ENCODE peak calls at places on chromosomes 16 and 17, in eight cellular contexts. K is fibroblast of the aortic adventitia; U is D341Med; R is kidney epithelial cell; H is NCI-H774; A is T-cell; L is effector CD4-positive, alpha-beta T cell; Z is naive thymus-derived CD8-positive, alpha-beta T cell. E is an unnamed sample.

GRCh38 chr16:87297918-87298631 is 19.1 kb downstream of the C16orf95 start:
- DNase-seq in K (peak), U (peak), R (no peak), H (no peak), A (peak), L (peak), Z (peak), E (no peak)

GRCh38 chr17:32275060-32276042 is 9.7 kb downstream of the RHBDL3 start:
- DNase-seq in K (peak), U (peak), R (peak), H (no peak), A (no peak), L (no peak), Z (no peak), E (no peak)

GRCh38 chr16:8948831-8949230 is 14.9 kb downstream of the USP7 start:
- DNase-seq in K (no peak), U (no peak), R (no peak), H (no peak), A (no peak), L (no peak), Z (no peak), E (no peak)

GRCh38 chr17:64343071-64343774 is 47.4 kb downstream of the PECAM1 start:
- DNase-seq in K (no peak), U (no peak), R (no peak), H (no peak), A (no peak), L (no peak), Z (no peak), E (no peak)

GRCh38 chr17:9283909-9284308 is 262.6 kb downstream of the NTN1 start:
- DNase-seq in K (no peak), U (no peak), R (no peak), H (no peak), A (no peak), L (no peak), Z (no peak), E (no peak)

GRCh38 chr17:14299261-14300093 is 1.4 kb upstream of the HS3ST3B1 start:
- DNase-seq in K (peak), U (no peak), R (no peak), H (no peak), A (no peak), L (no peak), Z (no peak), E (no peak)

GRCh38 chr16:11087691-11088431 is 143.5 kb downstream of the CLEC16A start:
- DNase-seq in K (no peak), U (no peak), R (no peak), H (no peak), A (no peak), L (no peak), Z (no peak), E (no peak)

GRCh38 chr17:2347805-2348685 is 10.7 kb downstream of the SGSM2 start:
- DNase-seq in K (peak), U (peak), R (peak), H (no peak), A (no peak), L (no peak), Z (no peak), E (no peak)

GRCh38 chr16:50538411-50539052 is 9.7 kb upstream of the NKD1 start:
- DNase-seq in K (no peak), U (no peak), R (no peak), H (no peak), A (no peak), L (no peak), Z (no peak), E (no peak)

GRCh38 chr16:57591086-57591869 is 37.2 kb upstream of the ADGRG1 start:
- DNase-seq in K (peak), U (peak), R (peak), H (peak), A (peak), L (peak), Z (no peak), E (peak)

GRCh38 chr16:82629441-82630027 is 2.8 kb downstream of the CDH13 start:
- DNase-seq in K (peak), U (no peak), R (peak), H (no peak), A (no peak), L (no peak), Z (no peak), E (no peak)

GRCh38 chr16:88939814-88940195 is 37.2 kb downstream of the CBFA2T3 start:
- DNase-seq in K (no peak), U (no peak), R (no peak), H (no peak), A (no peak), L (no peak), Z (no peak), E (no peak)

GRCh38 chr16:1325673-1326371 is 7.6 kb upstream of the BAIAP3 start:
- DNase-seq in K (no peak), U (no peak), R (no peak), H (no peak), A (no peak), L (no peak), Z (no peak), E (no peak)

GRCh38 chr17:29005936-29006438 is at the start of gene SEZ6:
- DNase-seq in K (peak), U (peak), R (no peak), H (peak), A (peak), L (peak), Z (peak), E (peak)

GRCh38 chr16:86669937-86670772 is 91.8 kb downstream of the FOXL1 start:
- DNase-seq in K (no peak), U (no peak), R (no peak), H (no peak), A (no peak), L (no peak), Z (no peak), E (peak)

GRCh38 chr17:42677921-42678781 is 1.4 kb upstream of the PLEKHH3 start:
- DNase-seq in K (peak), U (peak), R (no peak), H (peak), A (peak), L (peak), Z (no peak), E (peak)